ENCODE peak calls at places on chromosomes 1 and 21, in four cellular contexts. D is heart left ventricle, N is tibial nerve, B is ovary. C is an unnamed sample. For H3K27me3, the result is how much of the 10 kb centered on the place peaks cover.

GRCh38 chr1:47871799-47872353 is 125.3 kb downstream of the TRABD2B start:
- DNase-seq in D (no peak), N (no peak), B (no peak), C (no peak)

GRCh38 chr1:205435904-205436573 is 14.2 kb upstream of the LEMD1 start:
- DNase-seq in D (no peak), N (no peak), B (peak), C (no peak)

GRCh38 chr1:54413295-54413694 is 7.1 kb upstream of the SSBP3 start:
- DNase-seq in D (peak), N (no peak), B (peak), C (no peak)

GRCh38 chr1:224884428-224884827 is 45.0 kb upstream of the DNAH14 start:
- DNase-seq in D (no peak), N (no peak), B (no peak), C (no peak)

GRCh38 chr1:89552481-89553194 is 28.0 kb downstream of the LRRC8B start:
- DNase-seq in D (no peak), N (no peak), B (no peak), C (no peak)

GRCh38 chr1:159197767-159198557 is 6.7 kb upstream of the ACKR1 start:
- DNase-seq in D (peak), N (peak), B (no peak), C (no peak)

GRCh38 chr1:217493290-217493689 is 137.6 kb downstream of the GPATCH2 start:
- DNase-seq in D (no peak), N (no peak), B (no peak), C (no peak)

GRCh38 chr1:153733970-153734369 is 6.1 kb downstream of the INTS3 start:
- DNase-seq in D (no peak), N (no peak), B (no peak), C (no peak)

GRCh38 chr21:42541618-42542017 is 28.0 kb downstream of the SLC37A1 start:
- DNase-seq in D (no peak), N (no peak), B (no peak), C (no peak)

GRCh38 chr1:181635108-181635507 is 151.8 kb downstream of the CACNA1E start:
- DNase-seq in D (no peak), N (no peak), B (no peak), C (no peak)

GRCh38 chr1:94697839-94698238 is 122.3 kb upstream of the SLC44A3 start:
- DNase-seq in D (no peak), N (no peak), B (no peak), C (no peak)

GRCh38 chr1:8602471-8603219 is 214.8 kb downstream of the RERE start:
- DNase-seq in D (no peak), N (no peak), B (no peak), C (no peak)

GRCh38 chr1:166763318-166763717 is 76.0 kb upstream of the POGK start:
- DNase-seq in D (no peak), N (no peak), B (no peak), C (no peak)

GRCh38 chr1:92805216-92805615 is 20.3 kb upstream of the EVI5 start:
- DNase-seq in D (no peak), N (no peak), B (no peak), C (no peak)

GRCh38 chr1:67682659-67683197 is 2.3 kb upstream of the GADD45A start:
- DNase-seq in D (no peak), N (no peak), B (no peak), C (no peak)

GRCh38 chr1:184479435-184480202 is 92.8 kb downstream of the C1orf21 start:
- DNase-seq in D (no peak), N (no peak), B (no peak), C (no peak)

GRCh38 chr1:25926731-25927496 is 20.7 kb upstream of the STMN1 start:
- DNase-seq in D (no peak), N (no peak), B (no peak), C (no peak)

GRCh38 chr1:19046972-19047371 is 90.5 kb upstream of the IFFO2 start:
- DNase-seq in D (no peak), N (no peak), B (no peak), C (no peak)

GRCh38 chr21:42925114-42925907 is at the start of gene ERVH48-1:
- DNase-seq in D (no peak), N (no peak), B (no peak), C (no peak)

GRCh38 chr1:110152133-110152785 is 2.0 kb downstream of the SLC6A17 start:
- DNase-seq in D (no peak), N (no peak), B (no peak), C (no peak)

GRCh38 chr21:35343046-35343816 is 294.1 kb upstream of the RUNX1 start:
- DNase-seq in D (no peak), N (no peak), B (no peak), C (no peak)

GRCh38 chr1:20885121-20885520 is 98.0 kb upstream of the HP1BP3 start:
- DNase-seq in D (no peak), N (no peak), B (no peak), C (no peak)

GRCh38 chr1:174850726-174851125 is 149.0 kb upstream of the CACYBP start:
- DNase-seq in D (no peak), N (no peak), B (no peak), C (no peak)

GRCh38 chr1:237318748-237319147 is 276.8 kb downstream of the RYR2 start:
- DNase-seq in D (no peak), N (no peak), B (no peak), C (no peak)
- TF ChIP-seq POLR2A in D (no peak), N (no peak), B (no peak), C (no peak)

DNA sequence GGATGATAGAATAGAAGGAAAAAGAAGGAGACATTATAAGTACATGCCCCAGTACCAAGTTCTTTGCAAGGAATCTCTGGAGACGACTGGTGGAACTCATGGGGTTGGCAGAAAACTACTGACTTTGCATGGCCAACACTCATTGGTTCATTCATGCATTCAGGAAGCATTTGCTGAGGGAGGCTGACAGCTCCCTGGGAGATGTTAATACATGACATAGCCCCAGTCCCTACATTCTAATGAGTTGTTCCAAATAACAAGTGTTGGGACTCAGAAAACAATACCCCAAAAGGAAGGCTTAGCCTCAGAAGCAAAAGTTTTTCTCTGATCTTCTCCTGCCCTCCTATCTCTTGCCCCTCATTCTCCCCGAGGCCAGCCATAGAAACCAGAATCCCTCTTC is 172.8 kb upstream of the IRF2BP2 start:
- DNase-seq in D (no peak), N (no peak), B (no peak), C (no peak)
- H3K27me3 ChIP-seq in D (under half), N (under half), B (under half), C (under half)

GRCh38 chr1:3188150-3188971 is 119.4 kb downstream of the PRDM16 start:
- DNase-seq in D (no peak), N (no peak), B (no peak), C (no peak)

GRCh38 chr1:3186526-3186921 is 117.5 kb downstream of the PRDM16 start:
- DNase-seq in D (peak), N (peak), B (peak), C (no peak)

GRCh38 chr1:3187415-3188149 is 118.6 kb downstream of the PRDM16 start:
- DNase-seq in D (no peak), N (no peak), B (no peak), C (no peak)

GRCh38 chr1:3184666-3185065 is 115.7 kb downstream of the PRDM16 start:
- DNase-seq in D (no peak), N (no peak), B (no peak), C (no peak)

DNA sequence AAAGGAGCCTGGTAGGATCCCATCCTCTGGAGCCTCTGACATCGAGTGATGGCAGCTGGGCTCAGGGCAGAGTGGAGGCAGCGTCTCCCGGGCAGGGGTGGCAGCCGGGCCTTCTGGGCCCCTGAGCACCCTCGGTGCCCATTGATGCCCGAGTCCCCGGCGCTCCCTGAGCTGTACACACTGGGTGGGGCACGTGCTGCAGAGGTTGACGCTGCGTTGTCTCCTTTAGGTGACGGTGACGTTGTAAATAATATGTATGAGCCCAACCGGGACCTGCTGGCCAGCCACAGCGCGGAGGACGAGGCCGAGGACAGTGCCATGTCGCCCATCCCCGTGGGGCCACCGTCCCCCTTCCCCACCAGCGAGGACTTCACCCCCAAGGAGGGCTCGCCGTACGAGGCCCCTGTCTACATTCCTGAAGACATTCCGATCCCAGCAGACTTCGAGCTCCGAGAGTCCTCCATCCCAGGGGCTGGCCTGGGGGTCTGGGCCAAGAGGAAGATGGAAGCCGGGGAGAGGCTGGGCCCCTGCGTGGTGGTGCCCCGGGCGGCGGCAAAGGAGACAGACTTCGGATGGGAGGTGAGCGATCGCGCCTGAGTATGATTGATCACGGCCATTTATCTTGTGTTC is 117.0 kb downstream of the PRDM16 start:
- DNase-seq in D (no peak), N (no peak), B (no peak), C (no peak)
- TF ChIP-seq POLR2A in D (no peak), N (no peak), B (no peak), C (no peak)

DNA sequence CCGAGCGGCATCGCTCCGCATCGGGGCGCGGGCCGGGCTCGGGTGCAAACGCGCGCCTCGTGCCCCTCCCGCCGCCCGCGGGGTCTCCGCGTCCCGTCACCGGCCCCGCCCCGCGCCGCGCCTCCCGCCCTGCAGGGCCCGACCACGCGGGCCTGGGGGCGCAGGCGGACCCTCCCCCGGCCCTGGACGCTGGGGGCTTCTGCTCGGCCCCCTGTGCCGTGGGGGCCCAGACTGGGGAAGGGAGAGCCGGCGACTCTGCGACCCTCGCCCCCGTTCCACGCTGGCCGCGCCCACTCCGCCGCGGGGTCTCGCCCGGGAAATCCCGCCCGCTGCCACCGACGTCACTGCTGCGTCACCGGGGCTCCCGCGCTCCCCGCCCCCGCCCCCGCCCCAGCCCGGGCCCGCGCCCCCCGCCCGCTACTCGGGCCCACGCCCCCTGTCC is at the start of gene GNG4:
- DNase-seq in D (no peak), N (no peak), B (peak), C (no peak)
- H3K27me3 ChIP-seq in D (half or more), N (under half), B (under half), C (half or more)

C was measured in esophagus squamous epithelium.